ENCODE peak calls at places on chromosomes 11 and 22, in ten cellular contexts. B is lower leg skin; O is right cardiac atrium; P is IMR-90; Y is stomach; E is body of pancreas; N is AG04449; H is colonic mucosa; I is CD8-positive, alpha-beta T cell; K is foreskin fibroblast. C is an unnamed sample.

GRCh38 chr22:45717787-45718186 is 46.2 kb downstream of the ATXN10 start:
- DNase-seq in O (no peak), I (no peak), N (peak; percentile 50), E (no peak), Y (no peak), B (no peak), H (no peak), K (no peak), P (peak; percentile 79), C (peak; percentile 63)

GRCh38 chr11:46212720-46213119 is 64.7 kb upstream of the CREB3L1 start:
- DNase-seq in P (no peak), H (no peak), B (no peak), I (no peak), K (no peak), N (no peak), E (no peak), Y (no peak), O (no peak), C (no peak)

GRCh38 chr22:40919446-40919845 is 31.7 kb upstream of the RBX1 start:
- DNase-seq in B (no peak), N (no peak), Y (no peak), O (no peak), H (no peak), P (no peak), E (no peak), I (no peak), K (no peak), C (no peak)

GRCh38 chr11:16572946-16573345 is 165.5 kb upstream of the C11orf58 start:
- DNase-seq in E (no peak), P (peak; percentile 16), N (no peak), O (no peak), B (no peak), I (no peak), H (no peak), Y (no peak), K (no peak), C (no peak)

GRCh38 chr11:114111369-114112042 is 52.0 kb downstream of the ZBTB16 start:
- DNase-seq in I (no peak), H (no peak), E (no peak), P (no peak), N (no peak), Y (no peak), B (no peak), K (peak; percentile 40), O (no peak), C (peak; percentile 20)

GRCh38 chr11:128481135-128481534 is 106.2 kb downstream of the ETS1 start:
- DNase-seq in B (no peak), P (peak; percentile 93), I (no peak), O (no peak), Y (no peak), H (no peak), K (peak; percentile 76), E (no peak), N (no peak), C (peak; percentile 83)

GRCh38 chr22:39356464-39356863 is 6.7 kb downstream of the SYNGR1 start:
- DNase-seq in P (no peak), B (no peak), K (no peak), O (peak; percentile 2), I (no peak), Y (no peak), N (no peak), E (no peak), H (no peak), C (no peak)

GRCh38 chr22:50146440-50147228 is 23.9 kb upstream of the PANX2 start:
- DNase-seq in E (peak; percentile 64), N (peak; percentile 14), O (peak; percentile 88), Y (peak; percentile 68), B (peak; percentile 82), I (no peak), H (peak; percentile 64), K (peak; percentile 60), P (peak; percentile 71), C (peak; percentile 26)

GRCh38 chr11:23956586-23956985 is 540.3 kb upstream of the LUZP2 start:
- DNase-seq in E (no peak), N (no peak), H (no peak), I (no peak), B (no peak), O (no peak), P (peak; percentile 56), Y (no peak), K (no peak), C (no peak)

GRCh38 chr11:62402226-62402625 is 16.6 kb upstream of the SCGB1A1 start:
- DNase-seq in H (peak; percentile 61), N (no peak), K (no peak), O (peak; percentile 91), B (peak; percentile 95), E (peak; percentile 23), P (no peak), I (peak; percentile 42), Y (peak; percentile 29), C (no peak)

GRCh38 chr11:5366856-5367255 is 15.5 kb downstream of the OR51B6 start:
- DNase-seq in N (no peak), K (no peak), H (no peak), Y (no peak), B (no peak), I (no peak), O (no peak), E (no peak), P (peak; percentile 34), C (no peak)

GRCh38 chr22:26957176-26957575 is 299.8 kb downstream of the MIAT start:
- DNase-seq in Y (no peak), O (no peak), I (no peak), H (no peak), P (no peak), N (no peak), E (no peak), B (no peak), K (no peak), C (no peak)

GRCh38 chr22:26952004-26952403 is 294.6 kb downstream of the MIAT start:
- DNase-seq in I (no peak), P (no peak), H (no peak), Y (no peak), E (no peak), O (no peak), K (no peak), N (no peak), B (no peak), C (no peak)

GRCh38 chr22:26956346-26956745 is 299.0 kb downstream of the MIAT start:
- DNase-seq in B (no peak), O (no peak), K (no peak), H (no peak), E (no peak), P (no peak), I (no peak), N (no peak), Y (no peak), C (no peak)

GRCh38 chr22:26952654-26953379 is 295.4 kb downstream of the MIAT start:
- DNase-seq in E (no peak), K (no peak), N (no peak), Y (no peak), P (no peak), H (no peak), I (no peak), B (peak; percentile 56), O (no peak), C (no peak)

GRCh38 chr22:26953380-26953807 is 296.0 kb downstream of the MIAT start:
- DNase-seq in K (no peak), O (peak; percentile 34), Y (no peak), H (no peak), E (no peak), N (no peak), P (no peak), B (peak; percentile 74), I (no peak), C (no peak)
- H3K4me3 ChIP-seq in K (no peak overlapping the region), O (no peak overlapping the region), Y (no peak overlapping the region), H (no peak overlapping the region), E (no peak overlapping the region), N (no peak overlapping the region), P (no peak overlapping the region), B (no peak overlapping the region), I (no peak overlapping the region), C (no peak overlapping the region)

DNA sequence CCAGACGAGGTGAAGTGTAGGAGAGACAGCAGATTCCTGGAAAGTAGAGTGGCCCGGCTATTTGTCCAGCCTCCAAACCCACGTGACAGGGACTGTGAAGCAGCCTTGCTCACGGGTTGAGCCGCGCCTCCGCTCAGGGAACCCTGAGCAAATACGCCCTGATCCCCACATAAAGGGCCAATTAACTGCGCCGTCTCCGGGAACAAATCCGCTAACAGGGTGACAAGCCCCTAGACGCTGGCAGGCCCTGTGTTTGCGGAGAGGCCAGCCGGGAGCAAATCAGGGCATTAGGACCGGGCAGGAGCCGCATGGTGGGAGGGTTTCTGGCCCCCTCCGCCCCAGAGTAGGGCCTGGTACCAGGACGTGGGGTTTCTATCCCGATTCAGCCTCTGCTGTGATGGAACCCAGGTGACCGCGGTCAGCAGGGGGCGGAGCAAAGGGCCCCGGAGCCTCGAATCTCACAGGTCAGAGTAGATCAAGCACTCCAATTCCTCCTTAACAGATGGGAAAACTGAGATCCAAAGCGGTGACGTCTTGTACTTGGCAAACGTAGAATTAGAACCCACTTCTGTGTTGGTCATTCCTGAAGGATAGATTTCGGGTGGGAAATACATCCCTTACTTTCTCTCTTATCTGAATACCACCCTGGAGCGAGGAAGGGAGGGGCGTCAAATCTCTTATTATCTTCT is 2.0 kb upstream of the ROBO3 start:
- DNase-seq in O (peak; percentile 74), P (peak; percentile 35), E (peak; percentile 47), K (peak; percentile 53), Y (peak; percentile 56), I (no peak), N (no peak), B (peak; percentile 87), H (no peak), C (no peak)
- H3K4me3 ChIP-seq in O (peak overlapping the region; percentile 37), P (peak overlapping the region; percentile 19), E (no peak overlapping the region), K (peak overlapping the region; percentile 3), Y (peak overlapping the region; percentile 37), I (no peak overlapping the region), N (peak overlapping the region; percentile 23), B (no peak overlapping the region), H (no peak overlapping the region), C (peak overlapping the region; percentile 45)

DNA sequence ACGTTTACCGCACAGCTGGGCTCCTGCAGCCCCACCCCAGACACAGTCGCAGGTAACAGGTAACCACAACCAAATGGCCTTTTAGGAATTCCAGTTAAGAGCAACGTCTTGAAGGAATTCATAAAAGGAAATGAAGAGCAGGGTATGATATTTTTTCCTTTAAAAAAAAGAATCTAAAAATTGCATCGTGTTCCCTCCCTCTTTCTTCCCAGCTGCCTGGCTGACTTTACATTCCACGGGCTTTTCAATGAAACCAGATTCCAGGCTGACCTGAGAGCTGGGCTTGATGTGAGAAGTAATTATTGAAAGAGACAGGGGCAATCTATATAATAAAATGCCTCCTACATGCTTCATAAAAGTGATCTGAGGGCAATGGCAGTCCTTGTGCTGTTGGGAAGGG is 57.3 kb upstream of the EIF3D start:
- DNase-seq in B (no peak), N (no peak), K (no peak), H (no peak), E (no peak), Y (no peak), P (no peak), O (no peak), I (no peak), C (no peak)
- H3K4me3 ChIP-seq in B (no peak overlapping the region), N (no peak overlapping the region), K (no peak overlapping the region), H (no peak overlapping the region), E (no peak overlapping the region), Y (no peak overlapping the region), P (no peak overlapping the region), O (no peak overlapping the region), I (no peak overlapping the region), C (no peak overlapping the region)

DNA sequence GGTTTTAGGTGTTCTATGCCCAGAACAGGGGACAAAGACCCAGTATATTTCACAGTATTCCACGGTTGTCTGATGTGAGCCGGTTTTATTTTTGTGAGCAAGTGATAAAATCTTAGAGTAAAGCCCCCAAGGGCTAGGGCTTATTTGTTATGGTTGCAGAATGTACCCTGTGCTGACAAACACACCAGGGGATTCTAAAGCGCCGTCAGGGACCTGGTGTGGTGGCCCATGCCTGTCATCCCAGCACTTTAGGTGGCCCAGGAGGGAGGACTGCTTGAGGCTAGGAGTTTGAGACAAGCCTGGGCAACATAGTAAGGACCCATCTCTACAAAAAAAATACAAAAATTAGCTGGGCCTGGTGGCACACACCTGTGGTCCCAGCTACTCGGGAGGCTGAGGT is 22.8 kb downstream of the MRPL21 start:
- DNase-seq in I (no peak), B (no peak), E (no peak), K (no peak), P (no peak), O (no peak), H (no peak), N (no peak), Y (no peak), C (no peak)
- H3K4me3 ChIP-seq in I (no peak overlapping the region), B (no peak overlapping the region), E (no peak overlapping the region), K (no peak overlapping the region), P (no peak overlapping the region), O (no peak overlapping the region), H (no peak overlapping the region), N (no peak overlapping the region), Y (no peak overlapping the region), C (no peak overlapping the region)

C was measured in epithelial cell of proximal tubule.